ENCODE peak calls at places on chromosomes 1 and 21, in seven cellular contexts. Z, X, H, W, E, J and K are unnamed samples.
A peak's percentile ranks its signal among the peaks of the same experiment; 100 is the strongest.

GRCh38 chr1:199490804-199491527 is 536.5 kb upstream of the NR5A2 start:
- DNase-seq in Z (no peak), X (peak; percentile 37), H (no peak), W (no peak), E (no peak), J (peak; percentile 83), K (peak; percentile 1)

GRCh38 chr21:37398697-37399096 is 32.1 kb downstream of the DYRK1A start:
- DNase-seq in Z (no peak), X (no peak), H (no peak), W (no peak), E (no peak), J (no peak), K (no peak)

GRCh38 chr1:163013826-163014600 is 55.1 kb upstream of the RGS4 start:
- DNase-seq in Z (no peak), X (no peak), H (no peak), W (no peak), E (no peak), J (no peak), K (peak; percentile 3)

GRCh38 chr1:220887202-220887867 is 8.1 kb downstream of the HLX start:
- DNase-seq in Z (peak; percentile 87), X (no peak), H (no peak), W (no peak), E (no peak), J (no peak), K (peak; percentile 89)

GRCh38 chr1:21594935-21595897 is 73.9 kb downstream of the RAP1GAP start:
- DNase-seq in Z (no peak), X (peak; percentile 30), H (no peak), W (peak; percentile 29), E (peak; percentile 75), J (peak; percentile 75), K (peak; percentile 98)

GRCh38 chr1:1577367-1578011 is 2.8 kb upstream of the SSU72 start:
- DNase-seq in Z (no peak), X (no peak), H (no peak), W (no peak), E (no peak), J (no peak), K (peak; percentile 15)

GRCh38 chr1:151327903-151328674 is 873 bp upstream of the PI4KB start:
- DNase-seq in Z (no peak), X (peak; percentile 18), H (peak; percentile 61), W (no peak), E (no peak), J (no peak), K (peak; percentile 13)

GRCh38 chr1:6246497-6247295 is 2.7 kb downstream of the HES3 start:
- DNase-seq in Z (no peak), X (peak; percentile 63), H (peak; percentile 50), W (peak; percentile 78), E (peak; percentile 85), J (peak; percentile 71), K (peak; percentile 100)

GRCh38 chr1:85397490-85398044 is 67.4 kb downstream of the DDAH1 start:
- DNase-seq in Z (no peak), X (no peak), H (no peak), W (no peak), E (no peak), J (no peak), K (no peak)